ENCODE peak calls at places on chromosomes 5 and 9, in seven cellular contexts. V is AG20443; T is activated T-helper 2 cell treated with anti-CD3 and anti-CD28 coated beads, Interferon-gamma antibody, Interleukin-2, Interleukin-4, amounts not matched to agents 10 μg/mL and 5 μg/mL and 100 μg/mL, durations not matched to agents 14 hours and 24 hours and 36 hours; O is HT-29; M is activated CD8-positive, alpha-beta memory T cell treated with anti-CD3 and anti-CD28 coated beads for 48 hours; L is stimulated activated CD4-positive, alpha-beta T cell treated with anti-CD3 and anti-CD28 coated beads, Interleukin-15, amount 100 ng/mL, for 1 hour; Q is effector memory CD4-positive, alpha-beta T cell. I is an unnamed sample.

GRCh38 chr5:175124821-175125220 is 319.2 kb downstream of the DRD1 start:
- DNase-seq in V (no peak), T (no peak), O (no peak), M (no peak), L (no peak), Q (no peak), I (no peak)

GRCh38 chr5:150043657-150044333 is 42.6 kb downstream of the CSF1R start:
- DNase-seq in V (no peak), T (no peak), O (no peak), M (no peak), L (no peak), Q (no peak), I (no peak)

GRCh38 chr5:25423271-25423670 is 778.5 kb upstream of the CDH10 start:
- DNase-seq in V (no peak), T (no peak), O (no peak), M (no peak), L (no peak), Q (no peak), I (no peak)

GRCh38 chr5:169095976-169096375 is 205.0 kb downstream of the SLIT3 start:
- DNase-seq in V (no peak), T (no peak), O (no peak), M (no peak), L (no peak), Q (no peak), I (no peak)

GRCh38 chr5:6527749-6528455 is 79.2 kb downstream of the UBE2QL1 start:
- DNase-seq in V (no peak), T (no peak), O (no peak), M (no peak), L (no peak), Q (no peak), I (no peak)

GRCh38 chr5:40514986-40515385 is 164.7 kb upstream of the PTGER4 start:
- DNase-seq in V (no peak), T (no peak), O (no peak), M (no peak), L (no peak), Q (no peak), I (no peak)

GRCh38 chr5:14017904-14018303 is 73.4 kb upstream of the DNAH5 start:
- DNase-seq in V (no peak), T (no peak), O (no peak), M (no peak), L (no peak), Q (no peak), I (no peak)

GRCh38 chr5:42614509-42614908 is 142.1 kb upstream of the CCDC152 start:
- DNase-seq in V (no peak), T (no peak), O (no peak), M (no peak), L (no peak), Q (no peak), I (peak; percentile 31)

GRCh38 chr9:127213859-127214258 is 50.7 kb upstream of the GARNL3 start:
- DNase-seq in V (no peak), T (no peak), O (no peak), M (no peak), L (no peak), Q (no peak), I (no peak)

GRCh38 chr5:154997746-154998145 is 15.8 kb upstream of the KIF4B start:
- DNase-seq in V (no peak), T (no peak), O (no peak), M (no peak), L (no peak), Q (no peak), I (no peak)

GRCh38 chr5:146667633-146668032 is 151.6 kb upstream of the GPR151 start:
- DNase-seq in V (peak; percentile 61), T (no peak), O (peak; percentile 4), M (no peak), L (no peak), Q (no peak), I (no peak)

GRCh38 chr5:91269198-91269597 is 113.9 kb downstream of the ARRDC3 start:
- DNase-seq in V (no peak), T (peak; percentile 31), O (no peak), M (no peak), L (no peak), Q (no peak), I (no peak)

I was measured in foreskin fibroblast.